ENCODE peak calls at places on chromosomes 12 and 14, in five cellular contexts. O is neuronal stem cell, J is H1, M is H9, H is IMR-90. W is an unnamed sample. For H3K4me1, the result is how much of the 10 kb centered on the place peaks cover.

GRCh38 chr12:8996682-8997405 is 7.5 kb downstream of the KLRG1 start:
- DNase-seq in M (no peak), J (no peak), H (peak), O (no peak), W (peak)

GRCh38 chr12:119682635-119683340 is 14.9 kb downstream of the PRKAB1 start:
- DNase-seq in J (no peak), H (no peak), M (no peak), O (no peak), W (no peak)

GRCh38 chr14:90383731-90384542 is 12.9 kb upstream of the CALM1 start:
- DNase-seq in M (peak), J (no peak), O (peak), H (peak), W (peak)

GRCh38 chr12:17503742-17504141 is 586.3 kb downstream of the RERGL start:
- DNase-seq in H (no peak), J (no peak), O (no peak), M (no peak), W (no peak)

GRCh38 chr14:86015511-86015910 is 485.6 kb downstream of the FLRT2 start:
- DNase-seq in H (peak), J (no peak), O (no peak), M (no peak), W (no peak)

GRCh38 chr12:85673921-85674420 is 162.2 kb downstream of the RASSF9 start:
- DNase-seq in M (no peak), H (no peak), J (no peak), O (no peak), W (no peak)

GRCh38 chr12:70249903-70250302 is 6.7 kb downstream of the CNOT2 start:
- DNase-seq in O (no peak), J (no peak), M (no peak), H (peak), W (no peak)

GRCh38 chr14:76924363-76925151 is 98.3 kb downstream of the LRRC74A start:
- DNase-seq in H (no peak), O (peak), M (peak), J (peak), W (peak)

GRCh38 chr12:31965090-31965489 is 5.9 kb downstream of the RESF1 start:
- DNase-seq in H (no peak), O (no peak), M (no peak), J (no peak), W (no peak)

GRCh38 chr14:101707285-101707842 is 54.1 kb upstream of the PPP2R5C start:
- DNase-seq in H (peak), O (peak), J (no peak), M (peak), W (peak)

GRCh38 chr14:90453401-90453951 is 56.6 kb downstream of the CALM1 start:
- DNase-seq in J (no peak), M (no peak), H (no peak), O (no peak), W (no peak)

GRCh38 chr12:79174656-79175055 is 310.1 kb downstream of the SYT1 start:
- DNase-seq in H (peak), J (no peak), M (no peak), O (no peak), W (peak)

GRCh38 chr12:54277823-54278276 is 2.1 kb downstream of the CBX5 start:
- DNase-seq in H (no peak), O (no peak), J (no peak), M (no peak), W (peak)

GRCh38 chr12:116513944-116514343 is 45.2 kb upstream of the MAP1LC3B2 start:
- DNase-seq in H (no peak), M (no peak), J (no peak), O (no peak), W (no peak)

GRCh38 chr12:47997321-47997720 is 7.0 kb downstream of the COL2A1 start:
- DNase-seq in M (no peak), H (no peak), J (no peak), O (no peak), W (no peak)

GRCh38 chr12:45853550-45853949 is 124.0 kb downstream of the ARID2 start:
- DNase-seq in O (no peak), M (no peak), H (no peak), J (no peak), W (no peak)

GRCh38 chr12:123479442-123480180 is 21.7 kb downstream of the SNRNP35 start:
- DNase-seq in J (no peak), H (no peak), O (no peak), M (no peak), W (no peak)

GRCh38 chr14:104749111-104749649 is 3.8 kb upstream of the SIVA1 start:
- DNase-seq in J (no peak), O (no peak), H (peak), M (no peak), W (no peak)

GRCh38 chr12:3882896-3883564 is 9.8 kb upstream of the PARP11 start:
- DNase-seq in H (peak), J (no peak), M (no peak), O (no peak), W (peak)

GRCh38 chr12:108611884-108612415 is 14.1 kb upstream of the TMEM119 start:
- DNase-seq in H (peak), O (no peak), M (peak), J (peak), W (peak)

GRCh38 chr14:50658203-50658602 is 9.9 kb downstream of the SAV1 start:
- DNase-seq in O (no peak), J (no peak), M (no peak), H (peak), W (peak)

GRCh38 chr14:64760146-64760755 is 56.0 kb downstream of the PLEKHG3 start:
- DNase-seq in M (peak), J (no peak), O (peak), H (peak), W (peak)

GRCh38 chr12:28563926-28564325 is 373.7 kb downstream of the CCDC91 start:
- DNase-seq in H (peak), O (no peak), J (no peak), M (no peak), W (peak)

GRCh38 chr12:48288387-48289268 is 62.1 kb downstream of the ZNF641 start:
- DNase-seq in J (no peak), M (no peak), H (no peak), O (no peak), W (no peak)

GRCh38 chr12:124904306-124905098 is 9.9 kb downstream of the UBC start:
- DNase-seq in H (peak), O (no peak), M (peak), J (no peak), W (peak)

GRCh38 chr12:49507139-49507538 is 31.7 kb upstream of the KCNH3 start:
- DNase-seq in H (peak), O (no peak), M (no peak), J (no peak), W (peak)

GRCh38 chr14:85878874-85879273 is 348.9 kb downstream of the FLRT2 start:
- DNase-seq in J (no peak), O (no peak), H (no peak), M (no peak), W (no peak)

GRCh38 chr12:104599985-104600712 is 143.4 kb downstream of the CHST11 start:
- DNase-seq in O (no peak), J (no peak), H (no peak), M (no peak), W (no peak)

GRCh38 chr14:24310666-24311604 is at the start of gene LTB4R:
- DNase-seq in J (no peak), M (no peak), H (peak), O (no peak), W (no peak)

DNA sequence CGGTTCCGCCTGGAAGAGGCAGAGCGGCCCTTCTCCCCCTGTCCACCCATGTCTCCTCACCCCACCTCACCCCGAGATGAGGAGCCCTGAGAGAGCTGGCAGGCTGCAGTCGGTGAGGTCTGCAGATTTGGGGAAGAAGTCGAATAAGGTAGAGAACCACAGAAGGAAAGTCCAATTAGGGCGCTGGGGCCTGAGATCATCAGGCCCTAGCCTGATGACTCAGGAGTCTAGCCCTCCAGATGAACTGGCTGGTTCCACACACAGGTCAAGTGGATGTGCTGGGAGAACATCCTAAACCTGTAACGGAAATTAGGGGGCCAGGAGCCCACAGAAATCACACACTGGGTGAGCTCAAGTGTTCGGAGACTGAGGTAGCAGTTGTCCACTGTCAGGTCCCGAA is 1.1 kb upstream of the METTL17 start:
- DNase-seq in M (no peak), O (no peak), J (no peak), H (no peak), W (no peak)
- H4K91ac ChIP-seq in M (no peak), O (no peak), J (peak), H (peak), W (peak)

DNA sequence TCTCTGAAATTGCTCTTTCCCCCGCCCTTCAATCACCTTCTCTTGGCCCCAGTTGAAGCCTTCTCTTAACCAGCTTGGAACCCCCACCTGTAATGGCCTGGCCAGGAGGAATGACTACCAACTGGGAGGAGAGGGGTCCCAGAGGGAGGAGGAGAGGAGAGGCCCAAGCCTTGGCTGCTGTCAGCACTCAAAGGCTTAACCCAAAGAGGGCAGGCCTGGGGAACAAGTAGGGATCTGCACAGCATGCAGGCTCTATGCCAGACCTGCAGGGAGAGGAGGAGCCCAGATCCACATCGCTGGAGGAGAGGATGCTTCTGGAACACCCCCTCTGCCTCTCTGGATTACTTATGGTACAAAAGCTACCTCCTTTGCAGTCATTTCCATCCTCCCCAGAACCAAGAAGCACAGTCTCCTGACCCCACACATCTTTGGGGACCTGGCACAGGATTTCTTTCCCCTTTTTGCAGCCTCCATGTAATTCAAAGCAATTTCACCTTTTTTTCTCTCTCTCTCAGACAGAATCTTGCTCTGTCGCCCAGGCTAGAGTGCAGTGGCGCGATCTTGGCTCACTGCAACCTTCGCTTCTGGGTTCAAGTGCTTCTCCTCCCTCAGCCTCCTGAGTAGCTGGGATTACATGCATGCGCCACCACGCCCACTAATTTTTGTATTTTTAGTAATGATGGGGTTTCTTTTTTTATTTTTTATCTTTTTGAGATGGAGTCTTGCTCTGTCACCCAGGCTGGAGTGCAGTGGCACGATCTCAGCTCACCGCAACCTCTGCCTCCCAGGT is 6.2 kb downstream of the RARG start:
- DNase-seq in M (peak), H (no peak), J (no peak), O (no peak), W (no peak)
- H3K4me1 ChIP-seq in M (under half), H (under half), J (half or more), O (under half), W (under half)

GRCh38 chr12:27333311-27334009 is 824 bp downstream of the BMAL2 start:
- DNase-seq in J (no peak), H (no peak), M (peak), O (peak), W (peak)

GRCh38 chr12:27332407-27333310 is at the start of gene BMAL2:
- DNase-seq in H (peak), M (peak), J (no peak), O (peak), W (peak)

GRCh38 chr12:27330846-27331245 is 1.8 kb upstream of the BMAL2 start:
- DNase-seq in J (no peak), H (no peak), M (no peak), O (no peak), W (no peak)

GRCh38 chr12:27331299-27331926 is 1.2 kb upstream of the BMAL2 start:
- DNase-seq in O (no peak), H (peak), J (no peak), M (no peak), W (peak)

DNA sequence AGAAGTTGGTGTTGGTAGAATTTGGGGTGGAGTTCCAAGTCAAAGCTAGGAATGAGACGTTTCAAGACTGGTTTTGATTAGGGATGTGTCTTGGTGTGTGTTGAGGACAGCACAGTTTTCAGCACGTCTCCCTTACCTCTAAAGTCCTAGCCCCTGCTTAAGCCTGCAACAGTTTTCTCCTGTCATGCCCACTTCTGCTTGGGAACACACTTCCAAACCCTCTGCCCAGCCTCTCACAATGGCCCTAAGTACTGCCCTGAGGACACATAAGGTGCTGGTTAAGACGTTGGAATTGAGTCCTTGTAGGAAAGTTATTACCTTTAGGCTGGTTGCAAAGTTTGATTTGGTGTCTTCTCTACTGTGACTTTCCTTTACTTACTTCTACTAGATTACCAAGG is 710 bp upstream of the BMAL2 start:
- DNase-seq in O (no peak), J (no peak), H (no peak), M (no peak), W (no peak)
- H4K91ac ChIP-seq in O (no peak), J (no peak), H (peak), M (no peak), W (no peak)

GRCh38 chr12:117829108-117829507 is 139.7 kb downstream of the KSR2 start:
- DNase-seq in J (no peak), M (no peak), O (no peak), H (no peak), W (no peak)
- H3K4me1 ChIP-seq in J (under half), M (under half), O (under half), H (under half), W (under half)

W was measured in mesenchymal stem cell.